ENCODE peak calls at places on chromosomes 6 and 20, in nine cellular contexts. One of them, this sample, is unnamed.

GRCh38 chr20:20024942-20025341 is 7.8 kb downstream of the NAA20 start:
- DNase-seq in hypothalamus: no peak
- DNase-seq in stimulated activated CD8-positive, alpha-beta memory T cell treated with anti-CD3 and anti-CD28 coated beads, Interleukin-15, amount 100 ng/mL, for 1 hour: no peak
- DNase-seq in ascending aorta: no peak
- DNase-seq in NCI-H1105: no peak
- DNase-seq in naive B cell: no peak
- DNase-seq in upper lobe of right lung: no peak
- DNase-seq in tibial nerve: no peak
- DNase-seq in RPMI7951: no peak
- DNase-seq in this sample: no peak

GRCh38 chr20:35363190-35363589 is 48.6 kb downstream of the UQCC1 start:
- DNase-seq in stimulated activated CD8-positive, alpha-beta memory T cell treated with anti-CD3 and anti-CD28 coated beads, Interleukin-15, amount 100 ng/mL, for 1 hour: no peak
- DNase-seq in upper lobe of right lung: no peak
- DNase-seq in ascending aorta: no peak
- DNase-seq in hypothalamus: peak
- DNase-seq in RPMI7951: peak
- DNase-seq in tibial nerve: no peak
- DNase-seq in naive B cell: no peak
- DNase-seq in NCI-H1105: no peak
- DNase-seq in this sample: no peak

GRCh38 chr6:160269122-160269521 is 10.5 kb upstream of the SLC22A2 start:
- DNase-seq in ascending aorta: no peak
- DNase-seq in RPMI7951: no peak
- DNase-seq in tibial nerve: no peak
- DNase-seq in NCI-H1105: no peak
- DNase-seq in stimulated activated CD8-positive, alpha-beta memory T cell treated with anti-CD3 and anti-CD28 coated beads, Interleukin-15, amount 100 ng/mL, for 1 hour: no peak
- DNase-seq in naive B cell: no peak
- DNase-seq in hypothalamus: no peak
- DNase-seq in upper lobe of right lung: no peak
- DNase-seq in this sample: no peak

GRCh38 chr6:28982476-28983266 is 22.4 kb downstream of the ZNF311 start:
- DNase-seq in NCI-H1105: no peak
- DNase-seq in ascending aorta: no peak
- DNase-seq in naive B cell: no peak
- DNase-seq in stimulated activated CD8-positive, alpha-beta memory T cell treated with anti-CD3 and anti-CD28 coated beads, Interleukin-15, amount 100 ng/mL, for 1 hour: no peak
- DNase-seq in hypothalamus: no peak
- DNase-seq in upper lobe of right lung: no peak
- DNase-seq in tibial nerve: no peak
- DNase-seq in RPMI7951: peak
- DNase-seq in this sample: peak

GRCh38 chr6:157535354-157536217 is 154.6 kb downstream of the ZDHHC14 start:
- DNase-seq in stimulated activated CD8-positive, alpha-beta memory T cell treated with anti-CD3 and anti-CD28 coated beads, Interleukin-15, amount 100 ng/mL, for 1 hour: no peak
- DNase-seq in hypothalamus: no peak
- DNase-seq in NCI-H1105: no peak
- DNase-seq in ascending aorta: no peak
- DNase-seq in tibial nerve: no peak
- DNase-seq in naive B cell: no peak
- DNase-seq in RPMI7951: peak
- DNase-seq in upper lobe of right lung: no peak
- DNase-seq in this sample: peak

GRCh38 chr20:41308726-41309413 is 8.7 kb downstream of the ZHX3 start:
- DNase-seq in NCI-H1105: no peak
- DNase-seq in upper lobe of right lung: no peak
- DNase-seq in hypothalamus: no peak
- DNase-seq in ascending aorta: no peak
- DNase-seq in tibial nerve: no peak
- DNase-seq in stimulated activated CD8-positive, alpha-beta memory T cell treated with anti-CD3 and anti-CD28 coated beads, Interleukin-15, amount 100 ng/mL, for 1 hour: no peak
- DNase-seq in RPMI7951: no peak
- DNase-seq in naive B cell: no peak
- DNase-seq in this sample: peak

GRCh38 chr6:16639689-16640480 is 121.4 kb downstream of the ATXN1 start:
- DNase-seq in ascending aorta: no peak
- DNase-seq in upper lobe of right lung: no peak
- DNase-seq in hypothalamus: no peak
- DNase-seq in RPMI7951: peak
- DNase-seq in naive B cell: no peak
- DNase-seq in tibial nerve: no peak
- DNase-seq in stimulated activated CD8-positive, alpha-beta memory T cell treated with anti-CD3 and anti-CD28 coated beads, Interleukin-15, amount 100 ng/mL, for 1 hour: no peak
- DNase-seq in NCI-H1105: no peak
- DNase-seq in this sample: peak

GRCh38 chr20:15836634-15837033 is 736.6 kb downstream of the KIF16B start:
- DNase-seq in NCI-H1105: no peak
- DNase-seq in naive B cell: no peak
- DNase-seq in hypothalamus: no peak
- DNase-seq in RPMI7951: peak
- DNase-seq in tibial nerve: no peak
- DNase-seq in ascending aorta: no peak
- DNase-seq in upper lobe of right lung: no peak
- DNase-seq in stimulated activated CD8-positive, alpha-beta memory T cell treated with anti-CD3 and anti-CD28 coated beads, Interleukin-15, amount 100 ng/mL, for 1 hour: no peak
- DNase-seq in this sample: no peak

GRCh38 chr6:122075084-122075760 is 324.2 kb upstream of the HSF2 start:
- DNase-seq in RPMI7951: no peak
- DNase-seq in hypothalamus: no peak
- DNase-seq in naive B cell: no peak
- DNase-seq in upper lobe of right lung: no peak
- DNase-seq in stimulated activated CD8-positive, alpha-beta memory T cell treated with anti-CD3 and anti-CD28 coated beads, Interleukin-15, amount 100 ng/mL, for 1 hour: no peak
- DNase-seq in ascending aorta: no peak
- DNase-seq in tibial nerve: no peak
- DNase-seq in NCI-H1105: no peak
- DNase-seq in this sample: no peak

GRCh38 chr6:16355238-16355637 is 116.9 kb downstream of the GMPR start:
- DNase-seq in naive B cell: no peak
- DNase-seq in NCI-H1105: no peak
- DNase-seq in RPMI7951: no peak
- DNase-seq in upper lobe of right lung: no peak
- DNase-seq in ascending aorta: no peak
- DNase-seq in stimulated activated CD8-positive, alpha-beta memory T cell treated with anti-CD3 and anti-CD28 coated beads, Interleukin-15, amount 100 ng/mL, for 1 hour: no peak
- DNase-seq in hypothalamus: no peak
- DNase-seq in tibial nerve: no peak
- DNase-seq in this sample: no peak

GRCh38 chr6:138970856-138971425 is 17.1 kb downstream of the REPS1 start:
- DNase-seq in upper lobe of right lung: no peak
- DNase-seq in RPMI7951: peak
- DNase-seq in hypothalamus: no peak
- DNase-seq in ascending aorta: no peak
- DNase-seq in tibial nerve: no peak
- DNase-seq in naive B cell: no peak
- DNase-seq in NCI-H1105: no peak
- DNase-seq in stimulated activated CD8-positive, alpha-beta memory T cell treated with anti-CD3 and anti-CD28 coated beads, Interleukin-15, amount 100 ng/mL, for 1 hour: no peak
- DNase-seq in this sample: peak

GRCh38 chr20:32902456-32903420 is 44.0 kb downstream of the EFCAB8 start:
- DNase-seq in ascending aorta: no peak
- DNase-seq in stimulated activated CD8-positive, alpha-beta memory T cell treated with anti-CD3 and anti-CD28 coated beads, Interleukin-15, amount 100 ng/mL, for 1 hour: peak
- DNase-seq in hypothalamus: peak
- DNase-seq in NCI-H1105: peak
- DNase-seq in tibial nerve: peak
- DNase-seq in upper lobe of right lung: peak
- DNase-seq in RPMI7951: peak
- DNase-seq in naive B cell: peak
- DNase-seq in this sample: peak

GRCh38 chr6:63805808-63806572 is 170.4 kb downstream of the PHF3 start:
- DNase-seq in tibial nerve: no peak
- DNase-seq in NCI-H1105: peak
- DNase-seq in stimulated activated CD8-positive, alpha-beta memory T cell treated with anti-CD3 and anti-CD28 coated beads, Interleukin-15, amount 100 ng/mL, for 1 hour: no peak
- DNase-seq in RPMI7951: peak
- DNase-seq in ascending aorta: no peak
- DNase-seq in naive B cell: no peak
- DNase-seq in upper lobe of right lung: no peak
- DNase-seq in hypothalamus: no peak
- DNase-seq in this sample: peak

GRCh38 chr6:32607263-32607987 is 17.8 kb upstream of the HLA-DRB1 start:
- DNase-seq in NCI-H1105: no peak
- DNase-seq in tibial nerve: no peak
- DNase-seq in RPMI7951: no peak
- DNase-seq in hypothalamus: no peak
- DNase-seq in upper lobe of right lung: no peak
- DNase-seq in stimulated activated CD8-positive, alpha-beta memory T cell treated with anti-CD3 and anti-CD28 coated beads, Interleukin-15, amount 100 ng/mL, for 1 hour: no peak
- DNase-seq in ascending aorta: no peak
- DNase-seq in naive B cell: no peak
- DNase-seq in this sample: no peak